ENCODE peak calls at places on chromosomes 16 and 17, in seven cellular contexts. One of them, this sample, is unnamed. For H3K4me1, the result is how much of the 10 kb centered on the place peaks cover.

GRCh38 chr17:62703776-62704380 is 76.4 kb downstream of the MRC2 start:
- DNase-seq in K562: peak
- DNase-seq in CD8-positive, alpha-beta T cell: peak
- DNase-seq in heart left ventricle: peak
- DNase-seq in psoas muscle: peak
- DNase-seq in tibial nerve: peak
- DNase-seq in IMR-90: peak
- DNase-seq in this sample: peak

GRCh38 chr17:53472586-53472985 is 350.1 kb upstream of the KIF2B start:
- DNase-seq in K562: no peak
- DNase-seq in CD8-positive, alpha-beta T cell: no peak
- DNase-seq in heart left ventricle: no peak
- DNase-seq in psoas muscle: no peak
- DNase-seq in tibial nerve: no peak
- DNase-seq in IMR-90: no peak
- DNase-seq in this sample: no peak

GRCh38 chr17:57735707-57736106 is 9.4 kb downstream of the CCDC182 start:
- DNase-seq in K562: peak
- DNase-seq in CD8-positive, alpha-beta T cell: no peak
- DNase-seq in heart left ventricle: no peak
- DNase-seq in psoas muscle: no peak
- DNase-seq in tibial nerve: no peak
- DNase-seq in IMR-90: no peak
- DNase-seq in this sample: no peak

GRCh38 chr16:1288813-1289479 is 20.5 kb upstream of the UBE2I start:
- DNase-seq in K562: no peak
- DNase-seq in CD8-positive, alpha-beta T cell: peak
- DNase-seq in heart left ventricle: no peak
- DNase-seq in psoas muscle: no peak
- DNase-seq in tibial nerve: no peak
- DNase-seq in IMR-90: no peak
- DNase-seq in this sample: no peak

GRCh38 chr16:56279132-56279531 is 87.8 kb downstream of the GNAO1 start:
- DNase-seq in K562: peak
- DNase-seq in CD8-positive, alpha-beta T cell: peak
- DNase-seq in heart left ventricle: no peak
- DNase-seq in psoas muscle: no peak
- DNase-seq in tibial nerve: no peak
- DNase-seq in IMR-90: no peak
- DNase-seq in this sample: no peak

GRCh38 chr17:40520991-40521453 is 19.6 kb upstream of the TNS4 start:
- DNase-seq in K562: no peak
- DNase-seq in CD8-positive, alpha-beta T cell: no peak
- DNase-seq in heart left ventricle: no peak
- DNase-seq in psoas muscle: no peak
- DNase-seq in tibial nerve: no peak
- DNase-seq in IMR-90: no peak
- DNase-seq in this sample: no peak

GRCh38 chr16:51888021-51888420 is 658.9 kb downstream of the TOX3 start:
- DNase-seq in K562: no peak
- DNase-seq in CD8-positive, alpha-beta T cell: no peak
- DNase-seq in heart left ventricle: no peak
- DNase-seq in psoas muscle: no peak
- DNase-seq in tibial nerve: no peak
- DNase-seq in IMR-90: peak
- DNase-seq in this sample: no peak

GRCh38 chr17:79810138-79811027 is 13.5 kb upstream of the CBX8 start:
- DNase-seq in K562: peak
- DNase-seq in CD8-positive, alpha-beta T cell: peak
- DNase-seq in heart left ventricle: peak
- DNase-seq in psoas muscle: peak
- DNase-seq in tibial nerve: no peak
- DNase-seq in IMR-90: peak
- DNase-seq in this sample: peak

GRCh38 chr17:4161560-4162221 is 18.7 kb downstream of the CYB5D2 start:
- DNase-seq in K562: peak
- DNase-seq in CD8-positive, alpha-beta T cell: no peak
- DNase-seq in heart left ventricle: no peak
- DNase-seq in psoas muscle: no peak
- DNase-seq in tibial nerve: no peak
- DNase-seq in IMR-90: no peak
- DNase-seq in this sample: no peak

GRCh38 chr17:56752263-56752662 is 81.5 kb downstream of the C17orf67 start:
- DNase-seq in K562: no peak
- DNase-seq in CD8-positive, alpha-beta T cell: no peak
- DNase-seq in heart left ventricle: no peak
- DNase-seq in psoas muscle: no peak
- DNase-seq in tibial nerve: no peak
- DNase-seq in IMR-90: peak
- DNase-seq in this sample: no peak

DNA sequence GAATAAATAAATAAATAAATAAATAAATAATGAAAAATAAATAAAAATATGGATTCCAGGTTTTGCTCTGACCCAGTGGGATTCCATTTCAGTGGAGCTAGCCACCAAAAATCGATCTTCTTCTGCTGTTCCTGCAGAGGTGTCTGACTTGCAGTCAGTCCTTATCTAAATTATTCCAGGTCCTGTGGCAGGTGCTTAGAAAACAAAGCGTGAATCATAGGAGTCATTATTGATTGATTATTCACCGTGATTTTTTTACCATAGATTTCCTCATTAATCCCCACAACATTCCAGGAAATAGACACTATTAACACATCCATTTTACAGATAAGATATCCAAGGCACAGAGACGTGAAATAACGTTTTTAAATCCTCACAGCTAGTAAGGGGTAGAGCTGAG is 31.5 kb upstream of the ABR start:
- DNase-seq in K562: no peak
- DNase-seq in CD8-positive, alpha-beta T cell: no peak
- DNase-seq in heart left ventricle: no peak
- DNase-seq in psoas muscle: no peak
- DNase-seq in tibial nerve: no peak
- DNase-seq in IMR-90: no peak
- DNase-seq in this sample: no peak
- H3K4me1 ChIP-seq in K562: under half
- H3K4me1 ChIP-seq in CD8-positive, alpha-beta T cell: under half
- H3K4me1 ChIP-seq in heart left ventricle: under half
- H3K4me1 ChIP-seq in psoas muscle: under half
- H3K4me1 ChIP-seq in tibial nerve: under half
- H3K4me1 ChIP-seq in IMR-90: under half
- H3K4me1 ChIP-seq in this sample: under half

DNA sequence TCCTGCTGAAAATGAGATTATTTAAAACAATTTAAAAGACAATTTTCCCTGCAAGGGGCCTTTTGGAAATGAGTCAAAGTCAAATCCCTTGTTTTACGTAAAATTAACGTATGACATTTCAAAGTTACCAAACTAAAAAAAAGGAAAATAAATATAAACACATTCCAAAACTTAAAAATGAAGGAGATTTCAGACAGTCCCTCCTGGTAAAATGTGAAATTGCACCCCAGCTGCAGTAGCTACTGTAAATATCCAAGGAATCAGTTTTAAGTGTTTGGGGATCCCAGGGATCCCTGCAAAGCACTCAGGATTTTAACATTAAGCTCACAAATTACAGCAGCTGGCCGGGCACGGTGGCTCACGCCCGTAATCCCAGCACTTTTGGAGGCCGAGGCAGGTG is 63.3 kb downstream of the NXN start:
- DNase-seq in K562: no peak
- DNase-seq in CD8-positive, alpha-beta T cell: no peak
- DNase-seq in heart left ventricle: no peak
- DNase-seq in psoas muscle: no peak
- DNase-seq in tibial nerve: no peak
- DNase-seq in IMR-90: no peak
- DNase-seq in this sample: no peak
- TF ChIP-seq CTCF in K562: no peak
- TF ChIP-seq CTCF in CD8-positive, alpha-beta T cell: no peak
- TF ChIP-seq CTCF in heart left ventricle: no peak
- TF ChIP-seq CTCF in psoas muscle: no peak
- TF ChIP-seq CTCF in tibial nerve: no peak
- TF ChIP-seq CTCF in IMR-90: peak
- TF ChIP-seq CTCF in this sample: no peak

GRCh38 chr17:78785011-78785662 is 3.1 kb upstream of the CYTH1 start:
- DNase-seq in K562: peak
- DNase-seq in CD8-positive, alpha-beta T cell: no peak
- DNase-seq in heart left ventricle: no peak
- DNase-seq in psoas muscle: no peak
- DNase-seq in tibial nerve: no peak
- DNase-seq in IMR-90: no peak
- DNase-seq in this sample: no peak
- H3K27ac ChIP-seq in K562: peak
- H3K27ac ChIP-seq in CD8-positive, alpha-beta T cell: no peak
- H3K27ac ChIP-seq in heart left ventricle: peak
- H3K27ac ChIP-seq in psoas muscle: peak
- H3K27ac ChIP-seq in tibial nerve: no peak
- H3K27ac ChIP-seq in IMR-90: no peak
- H3K27ac ChIP-seq in this sample: no peak

DNA sequence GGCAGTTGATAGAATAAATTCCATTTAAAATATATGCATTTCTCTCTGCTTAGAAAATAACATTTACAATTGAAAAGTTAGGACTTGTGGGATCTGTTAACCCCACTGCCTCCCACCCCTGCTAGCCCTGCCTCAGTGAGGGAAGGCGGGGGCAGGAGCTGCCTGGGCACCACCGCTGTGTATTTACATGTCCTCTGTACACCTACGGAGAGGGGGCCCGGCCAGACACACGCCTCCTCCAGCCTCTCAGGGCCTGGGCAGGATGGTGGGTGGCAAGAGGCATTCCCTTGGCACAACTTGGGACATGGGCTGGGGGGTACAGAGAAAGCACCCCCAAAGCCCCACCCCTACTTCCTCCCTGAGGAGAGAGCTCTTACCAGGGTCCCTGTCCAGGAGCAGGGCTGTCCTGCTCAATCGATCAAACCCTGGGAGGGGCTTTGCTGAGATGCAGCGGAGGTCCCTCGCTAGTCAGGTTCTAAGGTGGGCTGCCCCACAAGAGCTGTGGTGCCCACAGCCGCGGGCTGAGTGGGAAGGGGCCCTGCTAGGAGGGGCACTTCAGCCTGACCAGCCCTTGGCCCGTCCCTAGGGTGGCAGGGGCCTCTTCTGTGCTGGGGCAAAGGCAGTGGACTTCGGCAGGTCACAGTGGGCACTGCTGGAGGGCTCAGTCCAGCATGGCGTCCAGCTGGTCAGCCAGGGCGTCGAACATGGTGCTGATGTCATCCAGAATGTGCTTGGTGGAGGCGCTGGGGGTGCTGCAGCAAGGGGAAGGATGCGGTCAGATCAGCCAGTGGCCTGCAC is 14.7 kb downstream of the CASKIN2 start:
- DNase-seq in K562: no peak
- DNase-seq in CD8-positive, alpha-beta T cell: no peak
- DNase-seq in heart left ventricle: no peak
- DNase-seq in psoas muscle: no peak
- DNase-seq in tibial nerve: no peak
- DNase-seq in IMR-90: no peak
- DNase-seq in this sample: no peak
- H3K4me1 ChIP-seq in K562: half or more
- H3K4me1 ChIP-seq in CD8-positive, alpha-beta T cell: under half
- H3K4me1 ChIP-seq in heart left ventricle: under half
- H3K4me1 ChIP-seq in psoas muscle: under half
- H3K4me1 ChIP-seq in tibial nerve: under half
- H3K4me1 ChIP-seq in IMR-90: under half
- H3K4me1 ChIP-seq in this sample: under half

GRCh38 chr16:27445502-27446175 is 43.7 kb downstream of the IL21R start:
- DNase-seq in K562: no peak
- DNase-seq in CD8-positive, alpha-beta T cell: no peak
- DNase-seq in heart left ventricle: no peak
- DNase-seq in psoas muscle: no peak
- DNase-seq in tibial nerve: no peak
- DNase-seq in IMR-90: no peak
- DNase-seq in this sample: no peak
- TF ChIP-seq CTCF in K562: peak
- TF ChIP-seq CTCF in CD8-positive, alpha-beta T cell: no peak
- TF ChIP-seq CTCF in heart left ventricle: no peak
- TF ChIP-seq CTCF in psoas muscle: no peak
- TF ChIP-seq CTCF in tibial nerve: no peak
- TF ChIP-seq CTCF in IMR-90: no peak
- TF ChIP-seq CTCF in this sample: no peak

DNA sequence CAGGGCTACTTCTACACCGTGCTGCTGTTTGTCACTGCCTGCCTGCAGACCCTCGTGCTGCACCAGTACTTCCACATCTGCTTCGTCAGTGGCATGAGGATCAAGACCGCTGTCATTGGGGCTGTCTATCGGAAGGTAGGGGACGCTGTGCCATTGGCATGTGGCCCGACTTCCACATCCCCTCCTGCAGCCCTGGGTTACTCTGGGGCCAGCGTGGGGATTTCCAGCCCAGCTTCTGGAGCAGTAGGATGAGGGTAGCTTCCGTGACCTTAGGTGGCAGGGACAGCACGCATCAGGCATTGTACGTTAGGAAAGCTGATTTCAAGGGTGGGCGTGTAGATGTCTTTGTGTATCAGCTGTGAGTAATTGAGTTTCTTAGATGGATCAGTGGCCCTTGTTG is 96.5 kb downstream of the ABCC1 start:
- DNase-seq in K562: no peak
- DNase-seq in CD8-positive, alpha-beta T cell: no peak
- DNase-seq in heart left ventricle: no peak
- DNase-seq in psoas muscle: no peak
- DNase-seq in tibial nerve: no peak
- DNase-seq in IMR-90: no peak
- DNase-seq in this sample: no peak
- H3K27ac ChIP-seq in K562: no peak
- H3K27ac ChIP-seq in CD8-positive, alpha-beta T cell: no peak
- H3K27ac ChIP-seq in heart left ventricle: no peak
- H3K27ac ChIP-seq in psoas muscle: no peak
- H3K27ac ChIP-seq in tibial nerve: no peak
- H3K27ac ChIP-seq in IMR-90: no peak
- H3K27ac ChIP-seq in this sample: no peak

DNA sequence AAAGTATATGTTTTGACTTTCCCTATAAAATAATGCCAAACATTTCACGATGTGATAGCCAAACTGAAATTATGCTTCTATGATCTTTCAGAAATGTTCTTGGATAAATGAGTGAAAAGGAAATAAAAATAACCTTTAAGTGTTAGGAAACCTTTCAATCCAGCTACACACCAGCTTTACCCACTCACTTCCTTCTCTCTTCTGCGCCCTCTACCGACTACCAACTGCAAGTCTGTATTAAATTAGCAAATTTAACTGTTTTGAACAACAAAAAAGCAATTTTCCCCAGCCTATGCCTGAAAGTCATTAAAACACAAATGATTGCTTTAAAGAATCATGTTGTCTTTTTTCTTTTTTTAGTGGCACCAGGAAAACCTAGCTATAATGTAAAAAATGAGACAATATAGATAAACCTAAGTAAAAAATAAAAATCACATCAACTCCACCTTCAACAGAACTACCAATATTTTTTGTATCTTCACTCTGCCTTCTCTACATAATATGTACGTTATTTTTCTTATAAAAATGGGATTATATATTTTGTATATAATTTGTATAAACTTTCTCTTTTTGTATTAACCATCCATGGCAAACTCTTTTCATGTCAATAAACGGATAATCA is 13.2 kb upstream of the TMEM100 start:
- DNase-seq in K562: peak
- DNase-seq in CD8-positive, alpha-beta T cell: peak
- DNase-seq in heart left ventricle: peak
- DNase-seq in psoas muscle: no peak
- DNase-seq in tibial nerve: peak
- DNase-seq in IMR-90: peak
- DNase-seq in this sample: peak
- H3K4me1 ChIP-seq in K562: under half
- H3K4me1 ChIP-seq in CD8-positive, alpha-beta T cell: under half
- H3K4me1 ChIP-seq in heart left ventricle: under half
- H3K4me1 ChIP-seq in psoas muscle: under half
- H3K4me1 ChIP-seq in tibial nerve: under half
- H3K4me1 ChIP-seq in IMR-90: under half
- H3K4me1 ChIP-seq in this sample: under half

This sample was measured in uterus.